ENCODE peak calls at places on chromosome 17, in four cellular contexts. V is heart left ventricle, T is adipocyte, W is stomach. H is an unnamed sample.

GRCh38 chr17:76695059-76695892 is 15.5 kb downstream of the MXRA7 start:
- DNase-seq in V (no peak), W (no peak), T (no peak), H (no peak)

GRCh38 chr17:50546701-50547034 is 306 bp upstream of the SPATA20 start:
- DNase-seq in W (no peak), T (no peak), V (no peak), H (no peak)

GRCh38 chr17:55783684-55784245 is 32.9 kb downstream of the PCTP start:
- DNase-seq in W (peak; percentile 35), V (peak; percentile 79), T (peak; percentile 44), H (no peak)

GRCh38 chr17:37726248-37726647 is 18.6 kb downstream of the HNF1B start:
- DNase-seq in V (no peak), T (no peak), W (no peak), H (no peak)

GRCh38 chr17:40450175-40450574 is 6.9 kb downstream of the IGFBP4 start:
- DNase-seq in V (no peak), W (peak; percentile 64), T (peak; percentile 72), H (peak; percentile 63)

GRCh38 chr17:68291836-68292688 is 767 bp downstream of the ARSG start:
- DNase-seq in T (peak; percentile 82), W (peak; percentile 76), V (peak; percentile 84), H (peak; percentile 80)

GRCh38 chr17:69763503-69763902 is 311.5 kb upstream of the KCNJ16 start:
- DNase-seq in T (peak; percentile 47), V (no peak), W (no peak), H (no peak)

GRCh38 chr17:36697907-36698526 is 96.6 kb downstream of the MRM1 start:
- DNase-seq in T (peak; percentile 2), V (no peak), W (no peak), H (no peak)

GRCh38 chr17:80995131-80995530 is 3.5 kb downstream of the CHMP6 start:
- DNase-seq in V (no peak), T (no peak), W (no peak), H (peak; percentile 37)

GRCh38 chr17:56260421-56260820 is 107.1 kb downstream of the ANKFN1 start:
- DNase-seq in T (peak; percentile 56), V (no peak), W (no peak), H (no peak)

GRCh38 chr17:55157165-55157564 is 107.6 kb upstream of the HLF start:
- DNase-seq in T (peak; percentile 67), W (no peak), V (no peak), H (no peak)

GRCh38 chr17:81685108-81685507 is 1.3 kb downstream of the HGS start:
- DNase-seq in W (no peak), T (peak; percentile 64), V (no peak), H (no peak)

GRCh38 chr17:5931611-5932010 is 138.6 kb upstream of the WSCD1 start:
- DNase-seq in T (no peak), W (no peak), V (no peak), H (no peak)

GRCh38 chr17:41762841-41763240 is 23.7 kb downstream of the JUP start:
- DNase-seq in V (no peak), W (no peak), T (no peak), H (no peak)

GRCh38 chr17:59800530-59800942 is 92.2 kb downstream of the TUBD1 start:
- DNase-seq in T (no peak), W (no peak), V (no peak), H (no peak)

GRCh38 chr17:63476857-63477470 is at the start of gene ACE:
- DNase-seq in T (peak; percentile 66), W (peak; percentile 37), V (peak; percentile 51), H (peak; percentile 53)

GRCh38 chr17:17180141-17180603 is 26.0 kb downstream of the PLD6 start:
- DNase-seq in V (no peak), T (no peak), W (no peak), H (no peak)

GRCh38 chr17:69375229-69375628 is 39.3 kb upstream of the MAP2K6 start:
- DNase-seq in V (no peak), W (no peak), T (no peak), H (no peak)

DNA sequence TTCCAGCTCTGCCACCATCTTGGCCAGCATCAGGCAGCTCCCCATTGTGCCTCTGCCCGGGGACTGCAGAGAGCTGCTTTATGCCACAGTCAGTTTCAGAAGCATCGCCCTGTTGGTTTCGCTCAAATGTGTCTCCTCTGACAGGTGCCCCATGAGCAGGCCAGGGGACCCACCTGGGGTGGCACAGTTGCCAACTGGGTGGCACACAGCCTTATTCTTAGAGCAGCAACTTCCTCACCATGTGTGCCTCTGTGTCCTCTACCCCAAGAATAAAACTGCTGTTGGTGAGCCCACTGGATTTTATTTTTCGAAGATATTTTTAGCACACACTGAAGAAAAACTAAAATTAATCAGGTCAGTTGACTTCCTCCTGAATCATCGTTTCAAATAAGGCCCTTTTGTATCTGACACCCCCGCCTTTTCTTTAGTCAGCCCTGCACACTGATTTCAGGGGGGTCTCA is 44.9 kb upstream of the CACNG5 start:
- DNase-seq in V (no peak), W (no peak), T (no peak), H (no peak)
- H3K9me3 ChIP-seq in V (no peaks in the 10 kb centered on the region), W (no peaks in the 10 kb centered on the region), T (no peaks in the 10 kb centered on the region), H (no peaks in the 10 kb centered on the region)

DNA sequence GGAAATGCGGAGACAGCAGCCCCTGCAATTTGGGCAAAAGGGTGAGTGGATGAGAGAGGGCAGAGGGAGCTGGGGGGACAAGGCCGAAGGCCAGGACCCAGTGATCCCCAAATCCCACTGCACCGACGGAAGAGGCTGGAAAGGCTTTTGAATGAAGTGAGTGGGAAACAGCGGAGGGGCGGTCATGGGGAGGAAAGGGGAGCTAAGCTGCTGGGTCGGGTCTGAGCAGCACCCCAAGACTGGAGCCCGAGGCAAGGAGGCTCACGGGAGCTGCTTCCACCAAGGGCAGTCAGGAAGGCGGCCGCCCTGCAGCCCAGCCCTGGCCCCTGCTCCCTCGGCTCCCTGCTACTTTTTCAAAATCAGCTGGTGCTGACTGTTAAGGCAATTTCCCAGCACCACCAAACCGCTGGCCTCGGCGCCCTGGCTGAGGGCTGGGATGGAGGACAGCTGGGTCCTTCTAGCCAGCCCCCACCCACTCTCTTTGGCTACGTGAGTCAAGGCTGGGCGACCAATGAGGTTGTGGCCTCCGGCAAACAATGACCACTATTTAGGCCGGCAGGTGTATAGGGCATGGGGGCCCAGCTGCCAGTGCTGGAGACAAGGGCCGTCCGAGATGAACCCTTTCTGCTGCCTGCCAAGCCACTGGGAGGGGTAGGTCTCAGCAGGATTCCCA is 509 bp downstream of the SERPINF1 start:
- DNase-seq in T (peak; percentile 34), V (peak; percentile 63), W (no peak), H (peak; percentile 72)
- H3K4me3 ChIP-seq in T (peak overlapping the region; percentile 95), V (peak overlapping the region; percentile 58), W (peak overlapping the region; percentile 41), H (peak overlapping the region; percentile 82)

DNA sequence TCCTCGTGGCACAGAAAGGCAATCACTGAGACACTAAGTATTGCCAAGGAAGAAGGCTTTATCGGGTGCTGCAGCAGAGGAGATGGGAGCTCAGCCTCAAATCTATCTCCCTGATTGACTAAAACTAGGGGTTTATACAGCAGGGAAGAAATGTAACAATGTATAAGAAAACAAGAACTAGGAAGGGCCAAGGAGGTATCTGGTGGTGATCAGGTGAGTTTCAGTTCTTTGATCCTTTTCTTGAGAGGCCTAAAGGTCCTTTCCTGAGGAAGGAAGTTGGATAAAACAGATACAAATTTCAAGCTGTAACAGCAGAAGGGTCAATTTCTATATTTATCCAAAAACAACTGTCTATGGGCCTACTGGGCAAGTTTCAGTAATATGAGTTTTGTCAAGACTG is 212.4 kb downstream of the COPRS start:
- DNase-seq in V (no peak), W (no peak), T (no peak), H (no peak)
- H3K9me3 ChIP-seq in V (peaks cover 18% of the 10 kb centered on the region), W (peaks cover 13% of the 10 kb centered on the region), T (peaks cover 25% of the 10 kb centered on the region), H (no peaks in the 10 kb centered on the region)

DNA sequence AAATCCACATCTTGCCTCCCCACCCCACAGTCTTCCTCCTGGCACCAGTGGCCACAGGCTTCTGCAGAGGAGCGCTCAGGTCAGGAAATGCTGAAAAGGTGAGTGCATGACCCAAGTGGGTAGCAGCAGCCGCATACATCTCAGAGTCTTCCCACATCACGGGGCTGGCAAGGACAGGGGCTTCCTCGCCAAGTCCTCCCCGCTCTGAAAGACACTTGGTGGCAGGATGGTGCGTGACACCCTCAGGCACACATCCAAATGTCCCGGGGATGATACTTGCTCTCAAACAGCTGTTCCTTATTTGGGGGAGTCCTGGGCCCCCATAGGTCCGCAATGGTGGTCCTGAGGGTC is 8.8 kb upstream of the SLC16A5 start:
- DNase-seq in W (no peak), V (no peak), T (no peak), H (no peak)
- H3K4me3 ChIP-seq in W (no peak overlapping the region), V (no peak overlapping the region), T (peak overlapping the region; percentile 49), H (no peak overlapping the region)

DNA sequence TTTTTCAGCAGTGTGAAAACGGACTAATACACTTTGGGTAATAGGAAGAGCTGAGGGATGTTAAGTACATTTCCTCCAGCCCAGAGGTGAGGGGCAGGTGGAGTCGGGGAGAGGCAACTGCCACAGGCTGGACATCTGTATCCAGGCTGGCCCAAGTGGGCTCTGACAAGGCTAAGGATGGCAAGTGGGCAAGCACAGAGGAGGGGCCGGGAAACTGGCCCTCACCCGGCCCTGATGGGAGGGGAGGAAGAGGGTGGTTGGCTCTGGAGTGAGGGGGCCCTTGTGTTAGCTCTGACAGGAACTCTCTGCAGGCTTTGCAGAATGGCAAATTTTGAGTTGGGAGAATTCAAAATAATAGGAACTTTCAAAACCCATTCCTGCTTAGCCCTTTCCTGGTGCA is 251.0 kb upstream of the TNRC6C start:
- DNase-seq in W (no peak), T (no peak), V (no peak), H (no peak)
- H3K9me3 ChIP-seq in W (peaks cover 24% of the 10 kb centered on the region), T (peaks cover 56% of the 10 kb centered on the region), V (peaks cover 30% of the 10 kb centered on the region), H (no peaks in the 10 kb centered on the region)

GRCh38 chr17:12909511-12909910 is 108.3 kb downstream of the ELAC2 start:
- DNase-seq in T (no peak), V (no peak), W (no peak), H (no peak)

GRCh38 chr17:12907477-12907876 is 110.3 kb downstream of the ELAC2 start:
- DNase-seq in V (no peak), W (no peak), T (no peak), H (no peak)

GRCh38 chr17:12911241-12911640 is 106.6 kb downstream of the ELAC2 start:
- DNase-seq in W (no peak), T (no peak), V (no peak), H (no peak)

GRCh38 chr17:12909046-12909445 is 108.8 kb downstream of the ELAC2 start:
- DNase-seq in T (no peak), W (no peak), V (no peak), H (no peak)
- H3K4me3 ChIP-seq in T (no peak overlapping the region), W (no peak overlapping the region), V (no peak overlapping the region), H (no peak overlapping the region)

H was measured in right lobe of liver.